ENCODE peak calls at places on chromosomes 1 and 21, in nine cellular contexts. G is stimulated activated CD4-positive, alpha-beta T cell treated with anti-CD3 and anti-CD28 coated beads, TNF-alpha, amount 100 ng/mL, for 4 hours; Q is cerebellar nuclear complex; E is naive thymus-derived CD8-positive, alpha-beta T cell; C is fibroblast of gingiva; B is amniotic epithelial cell; X is Daoy; V is germinal center; H is fibroblast of villous mesenchyme. P is an unnamed sample.

GRCh38 chr1:116694524-116694923 is 27.0 kb upstream of the IGSF3 start:
- DNase-seq in G (no peak), Q (no peak), E (no peak), C (peak; percentile 26), B (no peak), X (no peak), V (no peak), H (no peak), P (no peak)

GRCh38 chr1:116762781-116763115 is 8.5 kb downstream of the CD2 start:
- DNase-seq in G (no peak), Q (no peak), E (no peak), C (no peak), B (no peak), X (no peak), V (no peak), H (no peak), P (no peak)

GRCh38 chr1:172781513-172782140 is 122.7 kb downstream of the FASLG start:
- DNase-seq in G (no peak), Q (no peak), E (no peak), C (peak; percentile 4), B (peak; percentile 80), X (no peak), V (peak; percentile 15), H (peak; percentile 66), P (no peak)

GRCh38 chr1:157948547-157949152 is 44.8 kb upstream of the KIRREL1 start:
- DNase-seq in G (no peak), Q (no peak), E (no peak), C (peak; percentile 20), B (peak; percentile 44), X (peak; percentile 52), V (peak; percentile 30), H (peak; percentile 36), P (no peak)

GRCh38 chr21:23017989-23018388 is 2019.8 kb downstream of the NCAM2 start:
- DNase-seq in G (no peak), Q (no peak), E (no peak), C (no peak), B (no peak), X (no peak), V (no peak), H (no peak), P (no peak)

GRCh38 chr1:227894831-227895451 is 52.8 kb downstream of the WNT9A start:
- DNase-seq in G (no peak), Q (no peak), E (no peak), C (no peak), B (no peak), X (no peak), V (no peak), H (no peak), P (no peak)

GRCh38 chr1:39623053-39623452 is 16.4 kb downstream of the HEYL start:
- DNase-seq in G (no peak), Q (no peak), E (no peak), C (no peak), B (no peak), X (no peak), V (no peak), H (no peak), P (no peak)

GRCh38 chr1:201958348-201958747 is 3.0 kb downstream of the TIMM17A start:
- DNase-seq in G (no peak), Q (no peak), E (no peak), C (no peak), B (no peak), X (no peak), V (no peak), H (no peak), P (no peak)

GRCh38 chr1:230542054-230542453 is 100.2 kb upstream of the COG2 start:
- DNase-seq in G (no peak), Q (no peak), E (no peak), C (no peak), B (peak; percentile 67), X (peak; percentile 86), V (no peak), H (peak; percentile 20), P (no peak)

GRCh38 chr1:15236226-15237145 is 10.5 kb upstream of the FHAD1 start:
- DNase-seq in G (no peak), Q (no peak), E (no peak), C (no peak), B (no peak), X (peak; percentile 43), V (no peak), H (no peak), P (no peak)

GRCh38 chr1:87765686-87766085 is 437.0 kb downstream of the LMO4 start:
- DNase-seq in G (no peak), Q (no peak), E (no peak), C (peak; percentile 41), B (peak; percentile 19), X (no peak), V (no peak), H (peak; percentile 71), P (no peak)

GRCh38 chr1:39509360-39510009 is 18.0 kb downstream of the BMP8A start:
- DNase-seq in G (no peak), Q (no peak), E (no peak), C (no peak), B (no peak), X (peak; percentile 81), V (peak; percentile 26), H (peak; percentile 62), P (no peak)

GRCh38 chr1:109959974-109960744 is 24.4 kb upstream of the AHCYL1 start:
- DNase-seq in G (no peak), Q (no peak), E (no peak), C (peak; percentile 91), B (peak; percentile 77), X (peak; percentile 73), V (no peak), H (peak; percentile 82), P (peak; percentile 98)

GRCh38 chr1:25065246-25066238 is 135.5 kb upstream of the RUNX3 start:
- DNase-seq in G (no peak), Q (no peak), E (no peak), C (peak; percentile 6), B (no peak), X (peak; percentile 55), V (no peak), H (no peak), P (no peak)

GRCh38 chr1:94797286-94797685 is 22.9 kb upstream of the SLC44A3 start:
- DNase-seq in G (no peak), Q (no peak), E (no peak), C (no peak), B (no peak), X (no peak), V (no peak), H (peak; percentile 80), P (no peak)

GRCh38 chr1:78691995-78692747 is 42.5 kb downstream of the IFI44 start:
- DNase-seq in G (no peak), Q (no peak), E (no peak), C (no peak), B (peak; percentile 37), X (peak; percentile 81), V (no peak), H (peak; percentile 21), P (no peak)

GRCh38 chr1:187839873-187840272 is 1011.1 kb downstream of the PLA2G4A start:
- DNase-seq in G (no peak), Q (no peak), E (no peak), C (no peak), B (peak; percentile 54), X (peak; percentile 7), V (no peak), H (no peak), P (no peak)

GRCh38 chr1:29503441-29503840 is 267.1 kb downstream of the PTPRU start:
- DNase-seq in G (no peak), Q (no peak), E (no peak), C (no peak), B (no peak), X (no peak), V (no peak), H (no peak), P (peak; percentile 92)

GRCh38 chr1:169184812-169185211 is 78.3 kb downstream of the ATP1B1 start:
- DNase-seq in G (no peak), Q (no peak), E (no peak), C (no peak), B (no peak), X (no peak), V (no peak), H (no peak), P (no peak)

GRCh38 chr1:5731110-5731423 is 261.2 kb downstream of the NPHP4 start:
- DNase-seq in G (no peak), Q (no peak), E (no peak), C (no peak), B (no peak), X (no peak), V (no peak), H (no peak), P (no peak)

GRCh38 chr1:66733348-66734017 is 18.8 kb upstream of the DYNLT5 start:
- DNase-seq in G (no peak), Q (no peak), E (no peak), C (no peak), B (peak; percentile 10), X (peak; percentile 22), V (no peak), H (no peak), P (no peak)

GRCh38 chr1:230917284-230918135 is 49.2 kb upstream of the C1orf198 start:
- DNase-seq in G (peak; percentile 42), Q (no peak), E (peak; percentile 60), C (peak; percentile 54), B (peak; percentile 81), X (peak; percentile 72), V (peak; percentile 67), H (peak; percentile 82), P (peak; percentile 80)

GRCh38 chr1:151693057-151693651 is 23.4 kb downstream of the CELF3 start:
- DNase-seq in G (no peak), Q (peak; percentile 39), E (no peak), C (peak; percentile 16), B (peak; percentile 41), X (no peak), V (no peak), H (peak; percentile 42), P (peak; percentile 24)

GRCh38 chr1:106747791-106748190 is 308.7 kb upstream of the PRMT6 start:
- DNase-seq in G (no peak), Q (no peak), E (no peak), C (no peak), B (no peak), X (peak; percentile 4), V (no peak), H (no peak), P (no peak)

GRCh38 chr1:40638097-40639036 is 27.1 kb downstream of the RIMS3 start:
- DNase-seq in G (no peak), Q (no peak), E (no peak), C (no peak), B (peak; percentile 47), X (peak; percentile 50), V (no peak), H (no peak), P (no peak)

GRCh38 chr1:237358555-237358954 is 316.6 kb downstream of the RYR2 start:
- DNase-seq in G (no peak), Q (no peak), E (no peak), C (no peak), B (no peak), X (no peak), V (no peak), H (no peak), P (no peak)

GRCh38 chr1:66770694-66771093 is 18.4 kb downstream of the DYNLT5 start:
- DNase-seq in G (no peak), Q (no peak), E (no peak), C (no peak), B (no peak), X (no peak), V (no peak), H (no peak), P (no peak)

GRCh38 chr1:196466656-196467055 is 141.6 kb downstream of the KCNT2 start:
- DNase-seq in G (no peak), Q (no peak), E (no peak), C (peak; percentile 43), B (peak; percentile 72), X (peak; percentile 62), V (no peak), H (no peak), P (no peak)

GRCh38 chr1:156706647-156707008 is 1.2 kb upstream of the CRABP2 start:
- DNase-seq in G (no peak), Q (no peak), E (no peak), C (peak; percentile 92), B (peak; percentile 27), X (no peak), V (no peak), H (peak; percentile 87), P (no peak)

GRCh38 chr1:151574575-151575529 is 34.7 kb downstream of the TUFT1 start:
- DNase-seq in G (no peak), Q (no peak), E (no peak), C (peak; percentile 63), B (peak; percentile 52), X (peak; percentile 89), V (no peak), H (peak; percentile 75), P (no peak)

GRCh38 chr1:116254776-116255175 is 118.3 kb upstream of the ATP1A1 start:
- DNase-seq in G (no peak), Q (no peak), E (no peak), C (no peak), B (peak; percentile 26), X (peak; percentile 20), V (no peak), H (peak; percentile 4), P (no peak)